ENCODE peak calls at places on chromosomes 3 and 15, in five cellular contexts. K, S, U, T and V are unnamed samples.
A peak's percentile ranks its signal among the peaks of the same experiment; 100 is the strongest.

GRCh38 chr15:68875377-68876116 is 54.8 kb upstream of the SPESP1 start:
- DNase-seq in T (peak; percentile 91), K (peak; percentile 49), U (peak; percentile 94), S (peak; percentile 95), V (peak; percentile 75)

GRCh38 chr3:69085543-69086132 is 901 bp downstream of the ARL6IP5 start:
- DNase-seq in S (no peak), T (no peak), K (no peak), U (peak; percentile 14), V (no peak)

GRCh38 chr3:53219897-53220483 is 35.8 kb downstream of the TKT start:
- DNase-seq in S (peak; percentile 79), T (peak; percentile 70), U (peak; percentile 78), K (peak; percentile 43), V (peak; percentile 40)

GRCh38 chr3:134419214-134419965 is 45.1 kb upstream of the AMOTL2 start:
- DNase-seq in U (no peak), T (no peak), S (no peak), K (peak; percentile 25), V (peak; percentile 52)

GRCh38 chr15:52193791-52194190 is 2.6 kb upstream of the GNB5 start:
- DNase-seq in U (no peak), T (no peak), K (no peak), S (no peak), V (no peak)

GRCh38 chr3:115071611-115072010 is 75.5 kb downstream of the ZBTB20 start:
- DNase-seq in U (no peak), S (no peak), K (no peak), T (no peak), V (no peak)

GRCh38 chr3:194150252-194150934 is 14.4 kb downstream of the HES1 start:
- DNase-seq in S (no peak), U (no peak), T (no peak), K (no peak), V (no peak)

GRCh38 chr3:111667621-111668239 is 72.6 kb upstream of the ZBED2 start:
- DNase-seq in S (peak; percentile 56), T (no peak), U (peak; percentile 90), K (no peak), V (no peak)

GRCh38 chr3:52440671-52441070 is 4.2 kb downstream of the SEMA3G start:
- DNase-seq in K (no peak), U (no peak), T (no peak), S (no peak), V (no peak)

GRCh38 chr15:95606551-95606950 is 723.9 kb upstream of the NR2F2 start:
- DNase-seq in T (no peak), U (no peak), K (no peak), S (no peak), V (no peak)

GRCh38 chr3:65202395-65202794 is 514.6 kb upstream of the ADAMTS9 start:
- DNase-seq in K (no peak), U (no peak), S (no peak), T (no peak), V (no peak)

GRCh38 chr15:29685156-29686078 is 136.9 kb downstream of the TJP1 start:
- DNase-seq in T (no peak), S (no peak), K (no peak), U (no peak), V (no peak)

GRCh38 chr3:159922861-159923312 is 65.7 kb upstream of the IL12A start:
- DNase-seq in S (no peak), T (no peak), K (no peak), U (peak; percentile 2), V (no peak)

GRCh38 chr15:31472636-31473383 is 146.2 kb downstream of the KLF13 start:
- DNase-seq in K (no peak), U (peak; percentile 39), T (no peak), S (peak; percentile 47), V (no peak)

GRCh38 chr3:27221264-27221932 is 147.8 kb downstream of the NEK10 start:
- DNase-seq in S (no peak), T (no peak), K (no peak), U (no peak), V (no peak)

GRCh38 chr3:117910820-117911524 is 1123.7 kb downstream of the IGSF11 start:
- DNase-seq in S (no peak), U (no peak), T (no peak), K (no peak), V (no peak)

GRCh38 chr15:32834156-32834555 is 116.4 kb downstream of the GREM1 start:
- DNase-seq in T (no peak), S (no peak), U (peak; percentile 73), K (no peak), V (no peak)

GRCh38 chr3:65666426-65667091 is 372.2 kb downstream of the MAGI1 start:
- DNase-seq in T (no peak), U (no peak), K (no peak), S (no peak), V (no peak)

GRCh38 chr3:119762876-119763275 is 19.0 kb upstream of the NR1I2 start:
- DNase-seq in K (no peak), T (no peak), U (no peak), S (no peak), V (no peak)

GRCh38 chr15:85312486-85312885 is 67.9 kb upstream of the AKAP13 start:
- DNase-seq in K (no peak), S (no peak), U (no peak), T (no peak), V (no peak)